ENCODE peak calls at places on chromosomes 13 and 19, in seven cellular contexts. V, A, Y, L, Q, W and J are unnamed samples.

GRCh38 chr13:73958657-73959397 is 175.4 kb downstream of the KLF12 start:
- DNase-seq in V (no peak), A (no peak), Y (no peak), L (no peak), Q (no peak), W (no peak), J (no peak)

GRCh38 chr13:48155850-48156249 is 60.9 kb upstream of the MED4 start:
- DNase-seq in V (no peak), A (peak), Y (no peak), L (no peak), Q (no peak), W (no peak), J (no peak)

GRCh38 chr13:51614350-51614786 is 30.1 kb downstream of the WDFY2 start:
- DNase-seq in V (no peak), A (no peak), Y (no peak), L (peak), Q (no peak), W (no peak), J (no peak)

GRCh38 chr19:5826531-5827341 is 12.8 kb downstream of the FUT6 start:
- DNase-seq in V (peak), A (no peak), Y (peak), L (peak), Q (peak), W (peak), J (no peak)

GRCh38 chr19:6126335-6126974 is 9.0 kb upstream of the ACSBG2 start:
- DNase-seq in V (peak), A (peak), Y (peak), L (peak), Q (peak), W (peak), J (peak)

GRCh38 chr13:51844862-51845573 is at the start of gene TMEM272:
- DNase-seq in V (peak), A (peak), Y (peak), L (peak), Q (no peak), W (peak), J (no peak)

GRCh38 chr19:3121396-3121795 is 14.4 kb upstream of the GNA15 start:
- DNase-seq in V (no peak), A (no peak), Y (no peak), L (no peak), Q (no peak), W (no peak), J (no peak)

GRCh38 chr19:15640294-15640903 is at the start of gene CYP4F3:
- DNase-seq in V (no peak), A (no peak), Y (no peak), L (peak), Q (no peak), W (no peak), J (no peak)

GRCh38 chr19:42121666-42122069 is 10.6 kb downstream of the POU2F2 start:
- DNase-seq in V (no peak), A (peak), Y (peak), L (no peak), Q (no peak), W (no peak), J (no peak)

GRCh38 chr13:48397744-48398143 is 15.2 kb downstream of the LPAR6 start:
- DNase-seq in V (no peak), A (no peak), Y (no peak), L (no peak), Q (no peak), W (no peak), J (no peak)

GRCh38 chr13:97953376-97953970 is at the start of gene IPO5:
- DNase-seq in V (no peak), A (peak), Y (no peak), L (no peak), Q (no peak), W (no peak), J (no peak)

GRCh38 chr19:9445037-9445436 is 9.7 kb upstream of the ZNF266 start:
- DNase-seq in V (no peak), A (no peak), Y (no peak), L (no peak), Q (no peak), W (no peak), J (no peak)

GRCh38 chr13:71913717-71914116 is 46.7 kb upstream of the DACH1 start:
- DNase-seq in V (no peak), A (no peak), Y (no peak), L (no peak), Q (no peak), W (no peak), J (no peak)

GRCh38 chr13:114105351-114106225 is 26.8 kb downstream of the RASA3 start:
- DNase-seq in V (no peak), A (no peak), Y (peak), L (peak), Q (no peak), W (no peak), J (no peak)

GRCh38 chr13:44884076-44884729 is 105.1 kb downstream of the NUFIP1 start:
- DNase-seq in V (no peak), A (peak), Y (no peak), L (no peak), Q (no peak), W (no peak), J (no peak)

GRCh38 chr13:107642841-107643240 is 572.5 kb downstream of the LIG4 start:
- DNase-seq in V (no peak), A (peak), Y (no peak), L (no peak), Q (no peak), W (no peak), J (no peak)

GRCh38 chr19:53991224-53992113 is at the start of gene CACNG6:
- DNase-seq in V (peak), A (no peak), Y (peak), L (peak), Q (no peak), W (peak), J (no peak)

GRCh38 chr13:113096052-113096744 is 9.4 kb upstream of the F7 start:
- DNase-seq in V (no peak), A (no peak), Y (no peak), L (no peak), Q (no peak), W (no peak), J (no peak)

GRCh38 chr13:44566601-44567000 is 9.5 kb downstream of the TSC22D1 start:
- DNase-seq in V (no peak), A (no peak), Y (no peak), L (no peak), Q (no peak), W (no peak), J (no peak)

GRCh38 chr13:102814025-102814607 is 15.2 kb downstream of the BIVM start:
- DNase-seq in V (no peak), A (no peak), Y (no peak), L (no peak), Q (peak), W (no peak), J (no peak)

GRCh38 chr13:90889906-90890305 is 457.6 kb upstream of the MIR17HG start:
- DNase-seq in V (no peak), A (no peak), Y (no peak), L (no peak), Q (no peak), W (no peak), J (no peak)

GRCh38 chr13:31538067-31539042 is 201.0 kb upstream of the RXFP2 start:
- DNase-seq in V (no peak), A (peak), Y (no peak), L (peak), Q (no peak), W (peak), J (no peak)

GRCh38 chr13:28179974-28180373 is 41.6 kb downstream of the PAN3 start:
- DNase-seq in V (no peak), A (peak), Y (no peak), L (no peak), Q (no peak), W (no peak), J (no peak)

GRCh38 chr19:22783651-22784050 is 300 bp downstream of the ZNF99 start:
- DNase-seq in V (no peak), A (no peak), Y (no peak), L (no peak), Q (no peak), W (no peak), J (no peak)
- H3K9ac ChIP-seq in V (no peak), A (no peak), Y (no peak), L (no peak), Q (no peak), W (no peak), J (no peak)

DNA sequence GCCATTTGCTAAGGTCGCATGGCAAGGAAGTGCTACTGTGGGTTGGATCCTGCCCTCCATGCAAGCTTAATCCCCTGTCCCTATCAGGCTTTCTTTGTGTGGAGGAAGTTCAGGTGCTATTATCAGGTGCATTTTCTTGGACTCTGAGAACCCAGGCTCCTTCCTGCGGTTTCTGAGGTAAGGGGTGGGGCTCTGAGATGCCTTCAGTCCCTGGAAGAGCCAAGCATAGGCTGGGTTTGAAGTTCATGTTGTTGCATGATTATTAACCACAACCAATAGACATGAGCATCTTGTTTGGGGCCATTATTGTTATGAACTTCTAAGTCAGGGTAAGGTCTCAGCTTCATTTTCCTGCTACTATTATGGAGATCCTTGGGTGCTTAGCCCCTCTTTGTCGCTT is 109.5 kb downstream of the NALCN start:
- DNase-seq in V (no peak), A (no peak), Y (no peak), L (no peak), Q (no peak), W (no peak), J (no peak)
- H3K9ac ChIP-seq in V (no peak), A (no peak), Y (no peak), L (no peak), Q (no peak), W (no peak), J (no peak)

GRCh38 chr19:47613165-47614146 is 4.5 kb downstream of the BICRA start:
- DNase-seq in V (peak), A (peak), Y (peak), L (peak), Q (no peak), W (peak), J (no peak)
- H3K9ac ChIP-seq in V (no peak), A (no peak), Y (peak), L (peak), Q (no peak), W (no peak), J (peak)

GRCh38 chr19:57242821-57243220 is 2.4 kb downstream of the ZNF805 start:
- DNase-seq in V (no peak), A (no peak), Y (no peak), L (no peak), Q (no peak), W (no peak), J (no peak)
- H3K9ac ChIP-seq in V (no peak), A (no peak), Y (no peak), L (no peak), Q (no peak), W (no peak), J (no peak)

DNA sequence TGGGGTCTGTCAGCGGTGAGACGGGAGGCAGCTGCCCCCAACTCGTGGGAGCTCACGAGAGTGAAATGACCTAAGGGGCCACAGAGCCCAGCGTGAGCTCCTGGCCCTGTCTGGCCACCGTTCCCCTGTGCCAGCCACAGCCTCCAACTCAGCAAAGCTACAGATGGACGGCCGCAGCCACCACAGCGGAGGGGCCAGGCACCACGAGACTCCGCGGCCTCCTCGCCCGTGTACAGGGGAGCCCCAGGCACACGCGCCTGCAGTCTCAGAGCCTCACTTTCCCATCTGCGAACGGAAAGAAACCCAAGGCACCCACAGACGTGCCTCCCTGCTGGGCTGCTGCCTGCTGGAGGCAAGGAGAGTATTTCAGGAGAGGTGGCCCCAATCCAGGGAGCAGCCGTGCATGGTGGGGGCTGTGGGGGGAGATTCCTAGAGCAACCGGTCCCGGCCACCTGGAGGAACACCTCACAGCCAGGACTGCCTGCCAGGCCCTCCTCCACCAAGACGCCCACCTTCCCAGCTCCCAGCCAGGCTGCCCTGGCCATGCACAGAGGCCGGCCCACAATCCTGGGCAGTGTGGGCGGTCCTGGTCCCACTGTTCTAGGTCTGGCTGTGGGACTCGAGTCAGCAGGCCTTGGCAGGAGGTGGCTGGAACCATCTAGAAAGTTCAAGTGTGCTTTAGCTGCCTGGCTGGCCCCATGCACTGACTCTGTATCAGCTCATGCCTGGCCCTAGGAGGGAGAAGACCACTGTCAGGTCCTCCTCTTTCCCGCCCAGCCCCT is 1.9 kb downstream of the MKNK2 start:
- DNase-seq in V (peak), A (no peak), Y (no peak), L (no peak), Q (peak), W (peak), J (no peak)
- H3K9ac ChIP-seq in V (no peak), A (peak), Y (peak), L (peak), Q (peak), W (no peak), J (peak)

GRCh38 chr13:33208290-33208990 is 77.1 kb downstream of the STARD13 start:
- DNase-seq in V (no peak), A (no peak), Y (no peak), L (no peak), Q (no peak), W (no peak), J (no peak)

GRCh38 chr13:33205804-33206221 is 79.7 kb downstream of the STARD13 start:
- DNase-seq in V (no peak), A (peak), Y (no peak), L (peak), Q (peak), W (peak), J (no peak)

GRCh38 chr13:33206425-33206824 is 79.1 kb downstream of the STARD13 start:
- DNase-seq in V (no peak), A (peak), Y (no peak), L (no peak), Q (no peak), W (no peak), J (no peak)

GRCh38 chr13:33207616-33207964 is 78.0 kb downstream of the STARD13 start:
- DNase-seq in V (no peak), A (peak), Y (no peak), L (no peak), Q (no peak), W (no peak), J (no peak)

DNA sequence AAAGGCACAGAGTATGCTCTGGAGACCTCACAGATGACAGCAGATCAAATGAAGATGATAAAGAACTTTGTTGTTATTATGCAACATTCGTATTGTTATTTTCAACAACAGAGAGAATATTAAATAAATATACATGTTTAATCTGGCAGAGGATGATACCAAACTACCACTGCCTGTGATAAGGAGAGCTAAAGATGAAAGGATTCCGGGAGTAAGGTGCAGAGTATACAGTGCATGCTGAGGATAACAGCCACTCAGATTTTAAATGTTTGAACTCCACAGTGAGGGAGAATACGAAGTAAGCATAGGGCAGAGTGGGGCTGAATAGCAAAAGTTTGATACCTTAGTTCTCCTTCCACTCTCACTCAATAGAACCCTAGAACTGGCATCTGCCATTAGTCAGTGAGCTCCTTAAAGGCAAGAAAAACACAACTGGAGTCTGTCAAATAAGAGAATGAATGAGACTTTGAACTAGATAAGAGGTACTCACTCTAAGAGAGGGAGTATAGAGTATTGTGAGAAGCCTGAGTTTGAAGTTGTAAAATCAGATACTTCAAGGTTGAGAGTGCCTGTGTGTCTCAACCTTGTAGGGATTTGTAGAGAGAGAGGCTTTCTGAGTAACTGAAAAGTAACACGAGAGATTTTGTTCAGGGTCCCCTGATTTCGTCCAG is 78.5 kb downstream of the STARD13 start:
- DNase-seq in V (no peak), A (no peak), Y (no peak), L (no peak), Q (no peak), W (no peak), J (no peak)
- H3K9ac ChIP-seq in V (no peak), A (no peak), Y (no peak), L (no peak), Q (no peak), W (no peak), J (no peak)

GRCh38 chr19:35533201-35533821 is at the start of gene GAPDHS:
- DNase-seq in V (no peak), A (peak), Y (no peak), L (peak), Q (no peak), W (no peak), J (no peak)
- H3K9ac ChIP-seq in V (no peak), A (no peak), Y (no peak), L (no peak), Q (no peak), W (no peak), J (no peak)